ENCODE peak calls at places on chromosomes 12 and 14, in four cellular contexts. One of them, this sample, is unnamed.

GRCh38 chr12:46933947-46934346 is 108.2 kb upstream of the SLC38A4 start:
- DNase-seq in AG10803: peak; percentile 77
- DNase-seq in NT2/D1: peak; percentile 25
- DNase-seq in tibial artery: no peak
- DNase-seq in this sample: peak; percentile 76

GRCh38 chr12:57829025-57829777 is 10.7 kb upstream of the AVIL start:
- DNase-seq in AG10803: no peak
- DNase-seq in tibial artery: no peak
- DNase-seq in NT2/D1: no peak
- DNase-seq in this sample: no peak

GRCh38 chr14:37168721-37169120 is 3.7 kb downstream of the SLC25A21 start:
- DNase-seq in NT2/D1: no peak
- DNase-seq in tibial artery: no peak
- DNase-seq in AG10803: no peak
- DNase-seq in this sample: no peak

GRCh38 chr12:52825961-52826360 is 8.2 kb downstream of the KRT79 start:
- DNase-seq in tibial artery: no peak
- DNase-seq in AG10803: no peak
- DNase-seq in NT2/D1: no peak
- DNase-seq in this sample: no peak

GRCh38 chr14:99579903-99580570 is 24.0 kb downstream of the CCDC85C start:
- DNase-seq in NT2/D1: no peak
- DNase-seq in tibial artery: no peak
- DNase-seq in AG10803: peak; percentile 81
- DNase-seq in this sample: peak; percentile 93

GRCh38 chr14:93132472-93133065 is 16.8 kb upstream of the ITPK1 start:
- DNase-seq in NT2/D1: no peak
- DNase-seq in AG10803: peak; percentile 29
- DNase-seq in tibial artery: no peak
- DNase-seq in this sample: peak; percentile 50

GRCh38 chr14:80055912-80056801 is 155.1 kb downstream of the DIO2 start:
- DNase-seq in tibial artery: peak; percentile 20
- DNase-seq in AG10803: peak; percentile 56
- DNase-seq in NT2/D1: peak; percentile 46
- DNase-seq in this sample: peak; percentile 64

GRCh38 chr12:51076235-51076930 is 7.0 kb downstream of the CSRNP2 start:
- DNase-seq in AG10803: no peak
- DNase-seq in tibial artery: no peak
- DNase-seq in NT2/D1: no peak
- DNase-seq in this sample: no peak

GRCh38 chr14:68607081-68607851 is 185.6 kb downstream of the ZFP36L1 start:
- DNase-seq in tibial artery: peak; percentile 45
- DNase-seq in AG10803: peak; percentile 43
- DNase-seq in NT2/D1: no peak
- DNase-seq in this sample: no peak

GRCh38 chr12:96617178-96617577 is 127.8 kb downstream of the CFAP54 start:
- DNase-seq in tibial artery: no peak
- DNase-seq in AG10803: no peak
- DNase-seq in NT2/D1: no peak
- DNase-seq in this sample: no peak

GRCh38 chr12:78585132-78585531 is 279.4 kb upstream of the SYT1 start:
- DNase-seq in NT2/D1: no peak
- DNase-seq in tibial artery: no peak
- DNase-seq in AG10803: no peak
- DNase-seq in this sample: no peak

GRCh38 chr12:52178984-52179383 is 12.8 kb downstream of the KRT80 start:
- DNase-seq in tibial artery: no peak
- DNase-seq in AG10803: no peak
- DNase-seq in NT2/D1: no peak
- DNase-seq in this sample: no peak

GRCh38 chr14:104286086-104286485 is 147.7 kb downstream of the KIF26A start:
- DNase-seq in AG10803: no peak
- DNase-seq in NT2/D1: no peak
- DNase-seq in tibial artery: no peak
- DNase-seq in this sample: no peak

GRCh38 chr12:95802482-95803264 is 12.1 kb upstream of the NTN4 start:
- DNase-seq in tibial artery: no peak
- DNase-seq in NT2/D1: no peak
- DNase-seq in AG10803: peak; percentile 88
- DNase-seq in this sample: peak; percentile 97

GRCh38 chr12:91316825-91317224 is 134.2 kb upstream of the DCN start:
- DNase-seq in tibial artery: no peak
- DNase-seq in NT2/D1: no peak
- DNase-seq in AG10803: peak; percentile 76
- DNase-seq in this sample: no peak

GRCh38 chr12:47891356-47891755 is 13.4 kb downstream of the VDR start:
- DNase-seq in NT2/D1: no peak
- DNase-seq in tibial artery: peak; percentile 41
- DNase-seq in AG10803: no peak
- DNase-seq in this sample: no peak

GRCh38 chr14:74574092-74574438 is 38.0 kb downstream of the LTBP2 start:
- DNase-seq in AG10803: no peak
- DNase-seq in NT2/D1: no peak
- DNase-seq in tibial artery: no peak
- DNase-seq in this sample: no peak

GRCh38 chr12:26803552-26803951 is 29.4 kb downstream of the ITPR2 start:
- DNase-seq in AG10803: peak; percentile 83
- DNase-seq in tibial artery: no peak
- DNase-seq in NT2/D1: no peak
- DNase-seq in this sample: peak; percentile 61

GRCh38 chr14:99763527-99764221 is 29.5 kb upstream of the EML1 start:
- DNase-seq in AG10803: no peak
- DNase-seq in NT2/D1: no peak
- DNase-seq in tibial artery: no peak
- DNase-seq in this sample: no peak

GRCh38 chr14:104788873-104789663 is 6.5 kb downstream of the AKT1 start:
- DNase-seq in AG10803: no peak
- DNase-seq in tibial artery: no peak
- DNase-seq in NT2/D1: no peak
- DNase-seq in this sample: no peak

GRCh38 chr14:64705406-64706118 is 1.3 kb downstream of the PLEKHG3 start:
- DNase-seq in NT2/D1: no peak
- DNase-seq in AG10803: peak; percentile 17
- DNase-seq in tibial artery: peak; percentile 66
- DNase-seq in this sample: no peak

GRCh38 chr12:75452675-75453330 is 27.8 kb upstream of the GLIPR1 start:
- DNase-seq in tibial artery: no peak
- DNase-seq in NT2/D1: no peak
- DNase-seq in AG10803: peak; percentile 45
- DNase-seq in this sample: peak; percentile 76

GRCh38 chr14:104355949-104356737 is 217.8 kb downstream of the KIF26A start:
- DNase-seq in tibial artery: peak; percentile 16
- DNase-seq in NT2/D1: no peak
- DNase-seq in AG10803: no peak
- DNase-seq in this sample: no peak

GRCh38 chr12:18165422-18165871 is 75.5 kb upstream of the RERGL start:
- DNase-seq in NT2/D1: no peak
- DNase-seq in AG10803: peak; percentile 36
- DNase-seq in tibial artery: no peak
- DNase-seq in this sample: peak; percentile 54

GRCh38 chr12:71892059-71892458 is 46.6 kb upstream of the TPH2 start:
- DNase-seq in AG10803: no peak
- DNase-seq in tibial artery: no peak
- DNase-seq in NT2/D1: no peak
- DNase-seq in this sample: no peak

GRCh38 chr14:103188691-103189480 is 65.6 kb downstream of the TNFAIP2 start:
- DNase-seq in NT2/D1: no peak
- DNase-seq in tibial artery: no peak
- DNase-seq in AG10803: peak; percentile 29
- DNase-seq in this sample: peak; percentile 10

GRCh38 chr14:68248481-68249255 is 429.1 kb downstream of the RAD51B start:
- DNase-seq in tibial artery: no peak
- DNase-seq in NT2/D1: peak; percentile 43
- DNase-seq in AG10803: peak; percentile 84
- DNase-seq in this sample: peak; percentile 60

GRCh38 chr12:50922820-50923219 is 29.5 kb upstream of the HIGD1C start:
- DNase-seq in AG10803: peak; percentile 65
- DNase-seq in NT2/D1: no peak
- DNase-seq in tibial artery: no peak
- DNase-seq in this sample: no peak

GRCh38 chr12:80655751-80656150 is 51.7 kb upstream of the MYF6 start:
- DNase-seq in NT2/D1: no peak
- DNase-seq in tibial artery: no peak
- DNase-seq in AG10803: peak; percentile 35
- DNase-seq in this sample: no peak

GRCh38 chr12:123142948-123143752 is 7.7 kb downstream of the PITPNM2 start:
- DNase-seq in AG10803: no peak
- DNase-seq in tibial artery: no peak
- DNase-seq in NT2/D1: no peak
- DNase-seq in this sample: no peak

GRCh38 chr12:125194999-125195398 is 129.8 kb downstream of the AACS start:
- DNase-seq in tibial artery: no peak
- DNase-seq in AG10803: no peak
- DNase-seq in NT2/D1: no peak
- DNase-seq in this sample: peak; percentile 13

GRCh38 chr14:38208825-38209562 is 1.3 kb downstream of the SSTR1 start:
- DNase-seq in NT2/D1: no peak
- DNase-seq in AG10803: peak; percentile 83
- DNase-seq in tibial artery: peak; percentile 23
- DNase-seq in this sample: no peak

GRCh38 chr12:69161835-69162234 is 77.5 kb upstream of the CPSF6 start:
- DNase-seq in tibial artery: no peak
- DNase-seq in NT2/D1: no peak
- DNase-seq in AG10803: peak; percentile 13
- DNase-seq in this sample: no peak

GRCh38 chr12:132614029-132614428 is 3.6 kb upstream of the LRCOL1 start:
- DNase-seq in NT2/D1: no peak
- DNase-seq in tibial artery: no peak
- DNase-seq in AG10803: no peak
- DNase-seq in this sample: no peak

GRCh38 chr12:132611620-132612019 is 1.2 kb upstream of the LRCOL1 start:
- DNase-seq in tibial artery: no peak
- DNase-seq in AG10803: no peak
- DNase-seq in NT2/D1: no peak
- DNase-seq in this sample: no peak

GRCh38 chr12:132610051-132610759 is at the start of gene LRCOL1:
- DNase-seq in AG10803: peak; percentile 81
- DNase-seq in NT2/D1: no peak
- DNase-seq in tibial artery: no peak
- DNase-seq in this sample: no peak

GRCh38 chr12:132608231-132609171 is 1.9 kb downstream of the LRCOL1 start:
- DNase-seq in tibial artery: no peak
- DNase-seq in NT2/D1: no peak
- DNase-seq in AG10803: no peak
- DNase-seq in this sample: no peak

GRCh38 chr12:132610896-132611602 is 667 bp upstream of the LRCOL1 start:
- DNase-seq in NT2/D1: no peak
- DNase-seq in tibial artery: no peak
- DNase-seq in AG10803: no peak
- DNase-seq in this sample: no peak
- H3K4me3 ChIP-seq in NT2/D1: no peak overlapping the region
- H3K4me3 ChIP-seq in tibial artery: no peak overlapping the region
- H3K4me3 ChIP-seq in AG10803: no peak overlapping the region
- H3K4me3 ChIP-seq in this sample: no peak overlapping the region

GRCh38 chr12:39375206-39375808 is 67.6 kb downstream of the KIF21A start:
- DNase-seq in AG10803: no peak
- DNase-seq in NT2/D1: no peak
- DNase-seq in tibial artery: no peak
- DNase-seq in this sample: no peak

GRCh38 chr12:39369756-39370155 is 73.2 kb downstream of the KIF21A start:
- DNase-seq in NT2/D1: no peak
- DNase-seq in AG10803: no peak
- DNase-seq in tibial artery: no peak
- DNase-seq in this sample: no peak

GRCh38 chr12:39368891-39369290 is 74.0 kb downstream of the KIF21A start:
- DNase-seq in tibial artery: no peak
- DNase-seq in NT2/D1: no peak
- DNase-seq in AG10803: no peak
- DNase-seq in this sample: no peak

GRCh38 chr12:39372929-39373328 is 70.0 kb downstream of the KIF21A start:
- DNase-seq in AG10803: no peak
- DNase-seq in tibial artery: no peak
- DNase-seq in NT2/D1: no peak
- DNase-seq in this sample: peak; percentile 55

DNA sequence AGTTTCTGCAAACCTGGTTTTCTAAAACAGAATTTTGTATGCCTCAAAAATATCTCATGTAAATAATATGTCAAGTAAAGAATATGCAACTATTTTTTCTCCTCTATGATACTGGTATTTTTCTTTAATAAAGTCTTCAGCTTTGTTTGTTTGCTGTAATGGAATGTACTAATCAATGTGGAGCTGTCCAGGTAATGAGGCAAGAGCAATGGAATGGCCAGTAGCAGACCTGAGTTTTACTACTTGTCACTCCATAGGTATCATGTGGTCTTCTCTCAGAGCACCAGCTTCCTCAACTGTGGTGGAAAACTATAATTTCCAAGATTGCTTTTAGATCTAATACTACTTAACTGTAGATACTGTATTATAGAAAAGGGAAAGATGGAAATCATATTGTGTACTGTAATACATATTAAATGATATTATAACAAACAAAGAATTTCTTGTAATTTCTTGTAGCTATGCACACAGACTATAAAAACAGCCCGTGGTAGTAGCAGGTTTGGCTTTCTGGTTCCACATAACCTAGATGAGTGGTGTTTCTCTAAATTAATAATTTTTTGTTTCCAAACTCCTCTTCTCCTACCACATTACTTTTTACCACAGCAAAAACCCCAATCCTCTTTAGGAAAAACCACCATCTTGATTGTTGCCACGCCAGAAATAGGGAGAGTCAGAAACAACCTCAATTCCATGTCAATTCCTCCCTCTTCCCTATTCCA is 70.6 kb downstream of the KIF21A start:
- DNase-seq in AG10803: no peak
- DNase-seq in NT2/D1: no peak
- DNase-seq in tibial artery: no peak
- DNase-seq in this sample: no peak
- H3K4me3 ChIP-seq in AG10803: no peak overlapping the region
- H3K4me3 ChIP-seq in NT2/D1: no peak overlapping the region
- H3K4me3 ChIP-seq in tibial artery: no peak overlapping the region
- H3K4me3 ChIP-seq in this sample: no peak overlapping the region

GRCh38 chr12:102478416-102479098 is 1.8 kb downstream of the IGF1 start:
- DNase-seq in AG10803: no peak
- DNase-seq in NT2/D1: peak; percentile 40
- DNase-seq in tibial artery: no peak
- DNase-seq in this sample: no peak
- H3K4me3 ChIP-seq in AG10803: no peak overlapping the region
- H3K4me3 ChIP-seq in NT2/D1: no peak overlapping the region
- H3K4me3 ChIP-seq in tibial artery: peak overlapping the region; percentile 32
- H3K4me3 ChIP-seq in this sample: no peak overlapping the region

GRCh38 chr12:85835417-85835809 is 796 bp downstream of the RASSF9 start:
- DNase-seq in tibial artery: no peak
- DNase-seq in NT2/D1: no peak
- DNase-seq in AG10803: peak; percentile 57
- DNase-seq in this sample: peak; percentile 17

GRCh38 chr12:85834378-85834777 is 1.8 kb downstream of the RASSF9 start:
- DNase-seq in tibial artery: no peak
- DNase-seq in AG10803: peak; percentile 12
- DNase-seq in NT2/D1: no peak
- DNase-seq in this sample: peak; percentile 20

GRCh38 chr12:85836716-85837100 is 499 bp upstream of the RASSF9 start:
- DNase-seq in NT2/D1: no peak
- DNase-seq in AG10803: no peak
- DNase-seq in tibial artery: no peak
- DNase-seq in this sample: no peak

GRCh38 chr12:85833558-85833957 is 2.7 kb downstream of the RASSF9 start:
- DNase-seq in NT2/D1: no peak
- DNase-seq in AG10803: no peak
- DNase-seq in tibial artery: no peak
- DNase-seq in this sample: no peak

GRCh38 chr12:85835810-85836715 is at the start of gene RASSF9:
- DNase-seq in NT2/D1: no peak
- DNase-seq in AG10803: peak; percentile 94
- DNase-seq in tibial artery: peak; percentile 66
- DNase-seq in this sample: peak; percentile 78
- H3K4me3 ChIP-seq in NT2/D1: peak within 1 kb of the TSS; percentile 16
- H3K4me3 ChIP-seq in AG10803: peak within 1 kb of the TSS; percentile 59
- H3K4me3 ChIP-seq in tibial artery: peak within 1 kb of the TSS; percentile 59
- H3K4me3 ChIP-seq in this sample: peak within 1 kb of the TSS; percentile 77

This sample was measured in epithelial cell of esophagus.